ENCODE peak calls at places on chromosomes 7 and 10, in four cellular contexts. One of them, this sample, is unnamed.

GRCh38 chr10:43857206-43857952 is 208.7 kb upstream of the ZNF32 start:
- DNase-seq in ELF-1: no peak
- DNase-seq in IMR-90: peak
- DNase-seq in pulmonary artery endothelial cell: peak
- DNase-seq in this sample: no peak

GRCh38 chr10:93061594-93062498 is 1.2 kb downstream of the CYP26C1 start:
- DNase-seq in pulmonary artery endothelial cell: no peak
- DNase-seq in ELF-1: no peak
- DNase-seq in IMR-90: peak
- DNase-seq in this sample: no peak

GRCh38 chr7:29486191-29486700 is 77.4 kb upstream of the PRR15 start:
- DNase-seq in ELF-1: no peak
- DNase-seq in pulmonary artery endothelial cell: no peak
- DNase-seq in IMR-90: no peak
- DNase-seq in this sample: peak

GRCh38 chr10:114257488-114257887 is 18.4 kb downstream of the VWA2 start:
- DNase-seq in ELF-1: no peak
- DNase-seq in pulmonary artery endothelial cell: no peak
- DNase-seq in IMR-90: no peak
- DNase-seq in this sample: no peak

GRCh38 chr7:69808401-69808800 is 210.1 kb downstream of the AUTS2 start:
- DNase-seq in ELF-1: no peak
- DNase-seq in IMR-90: no peak
- DNase-seq in pulmonary artery endothelial cell: no peak
- DNase-seq in this sample: no peak

GRCh38 chr7:13851756-13852155 is 137.7 kb downstream of the ETV1 start:
- DNase-seq in ELF-1: peak
- DNase-seq in pulmonary artery endothelial cell: no peak
- DNase-seq in IMR-90: peak
- DNase-seq in this sample: no peak

GRCh38 chr7:147153571-147153970 is 1037.0 kb downstream of the CNTNAP2 start:
- DNase-seq in pulmonary artery endothelial cell: no peak
- DNase-seq in IMR-90: no peak
- DNase-seq in ELF-1: no peak
- DNase-seq in this sample: no peak

GRCh38 chr7:16423761-16424160 is 2.4 kb upstream of the CRPPA start:
- DNase-seq in ELF-1: no peak
- DNase-seq in pulmonary artery endothelial cell: no peak
- DNase-seq in IMR-90: no peak
- DNase-seq in this sample: no peak

GRCh38 chr7:44094796-44095592 is 9.2 kb upstream of the AEBP1 start:
- DNase-seq in pulmonary artery endothelial cell: no peak
- DNase-seq in IMR-90: no peak
- DNase-seq in ELF-1: no peak
- DNase-seq in this sample: no peak

GRCh38 chr10:117216611-117217195 is 19.4 kb downstream of the KCNK18 start:
- DNase-seq in pulmonary artery endothelial cell: peak
- DNase-seq in IMR-90: peak
- DNase-seq in ELF-1: peak
- DNase-seq in this sample: peak

GRCh38 chr7:85424298-85424697 is 237.4 kb upstream of the SEMA3D start:
- DNase-seq in IMR-90: no peak
- DNase-seq in ELF-1: no peak
- DNase-seq in pulmonary artery endothelial cell: no peak
- DNase-seq in this sample: no peak

GRCh38 chr10:87782721-87783120 is 35.3 kb downstream of the ATAD1 start:
- DNase-seq in ELF-1: no peak
- DNase-seq in IMR-90: no peak
- DNase-seq in pulmonary artery endothelial cell: no peak
- DNase-seq in this sample: no peak

GRCh38 chr10:18723801-18724200 is 64.6 kb downstream of the ARL5B start:
- DNase-seq in ELF-1: no peak
- DNase-seq in IMR-90: no peak
- DNase-seq in pulmonary artery endothelial cell: no peak
- DNase-seq in this sample: no peak

GRCh38 chr10:132205650-132206376 is 19.1 kb downstream of the DPYSL4 start:
- DNase-seq in ELF-1: no peak
- DNase-seq in pulmonary artery endothelial cell: no peak
- DNase-seq in IMR-90: no peak
- DNase-seq in this sample: peak

GRCh38 chr10:103491729-103492364 is 1.7 kb upstream of the NEURL1 start:
- DNase-seq in ELF-1: peak
- DNase-seq in pulmonary artery endothelial cell: peak
- DNase-seq in IMR-90: peak
- DNase-seq in this sample: no peak

GRCh38 chr10:117631276-117632151 is 89.0 kb downstream of the EMX2 start:
- DNase-seq in IMR-90: no peak
- DNase-seq in ELF-1: no peak
- DNase-seq in pulmonary artery endothelial cell: no peak
- DNase-seq in this sample: peak

GRCh38 chr7:79282051-79282694 is 171.3 kb downstream of the MAGI2 start:
- DNase-seq in IMR-90: peak
- DNase-seq in ELF-1: no peak
- DNase-seq in pulmonary artery endothelial cell: no peak
- DNase-seq in this sample: peak

GRCh38 chr10:47241256-47241655 is 58.7 kb upstream of the GDF10 start:
- DNase-seq in ELF-1: no peak
- DNase-seq in pulmonary artery endothelial cell: no peak
- DNase-seq in IMR-90: no peak
- DNase-seq in this sample: no peak

GRCh38 chr10:74906631-74907030 is 80.2 kb downstream of the KAT6B start:
- DNase-seq in IMR-90: no peak
- DNase-seq in pulmonary artery endothelial cell: no peak
- DNase-seq in ELF-1: no peak
- DNase-seq in this sample: no peak

GRCh38 chr10:26714816-26715487 is 17.5 kb downstream of the PDSS1 start:
- DNase-seq in ELF-1: no peak
- DNase-seq in IMR-90: no peak
- DNase-seq in pulmonary artery endothelial cell: no peak
- DNase-seq in this sample: no peak

GRCh38 chr7:98772242-98772603 is 97.6 kb downstream of the TMEM130 start:
- DNase-seq in pulmonary artery endothelial cell: no peak
- DNase-seq in IMR-90: no peak
- DNase-seq in ELF-1: no peak
- DNase-seq in this sample: no peak

GRCh38 chr7:47529826-47530555 is 51.9 kb downstream of the TNS3 start:
- DNase-seq in IMR-90: no peak
- DNase-seq in pulmonary artery endothelial cell: no peak
- DNase-seq in ELF-1: no peak
- DNase-seq in this sample: no peak

GRCh38 chr7:30470163-30470770 is 8.3 kb downstream of the NOD1 start:
- DNase-seq in IMR-90: peak
- DNase-seq in pulmonary artery endothelial cell: no peak
- DNase-seq in ELF-1: no peak
- DNase-seq in this sample: no peak

This sample was measured in posterior cingulate gyrus.